ENCODE peak calls at places on chromosomes 12 and 14, in seven cellular contexts. One of them, this sample, is unnamed.

GRCh38 chr14:80211143-80212024 is at the start of gene DIO2:
- DNase-seq in HFFc6: peak; percentile 67
- DNase-seq in aorta: peak; percentile 65
- DNase-seq in stomach: no peak
- DNase-seq in RWPE1: peak; percentile 5
- DNase-seq in astrocyte of the spinal cord: no peak
- DNase-seq in epithelial cell of esophagus: peak; percentile 18
- DNase-seq in this sample: no peak

GRCh38 chr12:1706284-1707016 is 15.6 kb downstream of the ADIPOR2 start:
- DNase-seq in stomach: no peak
- DNase-seq in astrocyte of the spinal cord: no peak
- DNase-seq in aorta: no peak
- DNase-seq in HFFc6: no peak
- DNase-seq in epithelial cell of esophagus: no peak
- DNase-seq in RWPE1: no peak
- DNase-seq in this sample: no peak

GRCh38 chr14:64510825-64511679 is 6.5 kb downstream of the ZBTB1 start:
- DNase-seq in aorta: peak; percentile 70
- DNase-seq in astrocyte of the spinal cord: peak; percentile 68
- DNase-seq in epithelial cell of esophagus: peak; percentile 73
- DNase-seq in RWPE1: no peak
- DNase-seq in stomach: peak; percentile 76
- DNase-seq in HFFc6: peak; percentile 60
- DNase-seq in this sample: peak; percentile 67

GRCh38 chr14:26132061-26132460 is 465.8 kb downstream of the NOVA1 start:
- DNase-seq in aorta: no peak
- DNase-seq in HFFc6: no peak
- DNase-seq in RWPE1: no peak
- DNase-seq in epithelial cell of esophagus: no peak
- DNase-seq in astrocyte of the spinal cord: peak; percentile 75
- DNase-seq in stomach: no peak
- DNase-seq in this sample: no peak

GRCh38 chr12:6947615-6948014 is 3.5 kb upstream of the PTPN6 start:
- DNase-seq in aorta: peak; percentile 39
- DNase-seq in epithelial cell of esophagus: no peak
- DNase-seq in astrocyte of the spinal cord: no peak
- DNase-seq in HFFc6: no peak
- DNase-seq in RWPE1: no peak
- DNase-seq in stomach: no peak
- DNase-seq in this sample: no peak

GRCh38 chr12:53612978-53613377 is 13.2 kb downstream of the ATF7 start:
- DNase-seq in HFFc6: no peak
- DNase-seq in epithelial cell of esophagus: no peak
- DNase-seq in RWPE1: no peak
- DNase-seq in stomach: no peak
- DNase-seq in aorta: no peak
- DNase-seq in astrocyte of the spinal cord: no peak
- DNase-seq in this sample: no peak

GRCh38 chr12:62166525-62166924 is 93.7 kb upstream of the USP15 start:
- DNase-seq in stomach: no peak
- DNase-seq in HFFc6: peak; percentile 6
- DNase-seq in astrocyte of the spinal cord: no peak
- DNase-seq in epithelial cell of esophagus: no peak
- DNase-seq in RWPE1: no peak
- DNase-seq in aorta: no peak
- DNase-seq in this sample: no peak

GRCh38 chr12:70319632-70320031 is 46.5 kb upstream of the KCNMB4 start:
- DNase-seq in stomach: no peak
- DNase-seq in astrocyte of the spinal cord: no peak
- DNase-seq in epithelial cell of esophagus: no peak
- DNase-seq in aorta: no peak
- DNase-seq in RWPE1: no peak
- DNase-seq in HFFc6: no peak
- DNase-seq in this sample: no peak

GRCh38 chr12:121240484-121241202 is 30.7 kb downstream of the P2RX4 start:
- DNase-seq in stomach: peak; percentile 58
- DNase-seq in astrocyte of the spinal cord: peak; percentile 13
- DNase-seq in aorta: peak; percentile 91
- DNase-seq in HFFc6: no peak
- DNase-seq in epithelial cell of esophagus: no peak
- DNase-seq in RWPE1: no peak
- DNase-seq in this sample: peak; percentile 3

GRCh38 chr12:9648701-9649531 is 20.6 kb upstream of the CLEC2D start:
- DNase-seq in stomach: no peak
- DNase-seq in aorta: no peak
- DNase-seq in epithelial cell of esophagus: peak; percentile 57
- DNase-seq in astrocyte of the spinal cord: peak; percentile 4
- DNase-seq in HFFc6: no peak
- DNase-seq in RWPE1: no peak
- DNase-seq in this sample: peak; percentile 19

GRCh38 chr14:103716091-103716801 is 636 bp downstream of the ZFYVE21 start:
- DNase-seq in astrocyte of the spinal cord: no peak
- DNase-seq in RWPE1: no peak
- DNase-seq in aorta: no peak
- DNase-seq in stomach: no peak
- DNase-seq in HFFc6: no peak
- DNase-seq in epithelial cell of esophagus: peak; percentile 19
- DNase-seq in this sample: no peak

GRCh38 chr14:37246427-37246829 is 48.7 kb downstream of the MIPOL1 start:
- DNase-seq in astrocyte of the spinal cord: peak; percentile 60
- DNase-seq in aorta: no peak
- DNase-seq in stomach: no peak
- DNase-seq in epithelial cell of esophagus: peak; percentile 64
- DNase-seq in RWPE1: peak; percentile 41
- DNase-seq in HFFc6: peak; percentile 44
- DNase-seq in this sample: peak; percentile 63

GRCh38 chr12:31896514-31897039 is 62.6 kb upstream of the RESF1 start:
- DNase-seq in aorta: no peak
- DNase-seq in stomach: peak; percentile 52
- DNase-seq in HFFc6: no peak
- DNase-seq in epithelial cell of esophagus: peak; percentile 38
- DNase-seq in RWPE1: no peak
- DNase-seq in astrocyte of the spinal cord: peak; percentile 64
- DNase-seq in this sample: no peak

GRCh38 chr12:24233519-24234246 is 284.2 kb upstream of the SOX5 start:
- DNase-seq in epithelial cell of esophagus: peak; percentile 5
- DNase-seq in HFFc6: no peak
- DNase-seq in stomach: peak; percentile 36
- DNase-seq in aorta: no peak
- DNase-seq in RWPE1: no peak
- DNase-seq in astrocyte of the spinal cord: no peak
- DNase-seq in this sample: no peak

GRCh38 chr12:6322969-6323339 is 12.5 kb downstream of the PLEKHG6 start:
- DNase-seq in stomach: no peak
- DNase-seq in RWPE1: no peak
- DNase-seq in aorta: no peak
- DNase-seq in astrocyte of the spinal cord: no peak
- DNase-seq in epithelial cell of esophagus: no peak
- DNase-seq in HFFc6: no peak
- DNase-seq in this sample: no peak

GRCh38 chr14:22580604-22581003 is 8.4 kb downstream of the DAD1 start:
- DNase-seq in stomach: no peak
- DNase-seq in RWPE1: no peak
- DNase-seq in astrocyte of the spinal cord: no peak
- DNase-seq in aorta: no peak
- DNase-seq in epithelial cell of esophagus: no peak
- DNase-seq in HFFc6: no peak
- DNase-seq in this sample: no peak

GRCh38 chr12:45469902-45470301 is 254.0 kb downstream of the ANO6 start:
- DNase-seq in epithelial cell of esophagus: no peak
- DNase-seq in stomach: no peak
- DNase-seq in HFFc6: no peak
- DNase-seq in RWPE1: no peak
- DNase-seq in aorta: no peak
- DNase-seq in astrocyte of the spinal cord: no peak
- DNase-seq in this sample: no peak

GRCh38 chr12:114916124-114916523 is 232.1 kb upstream of the TBX3 start:
- DNase-seq in stomach: no peak
- DNase-seq in astrocyte of the spinal cord: peak; percentile 74
- DNase-seq in RWPE1: no peak
- DNase-seq in aorta: no peak
- DNase-seq in epithelial cell of esophagus: no peak
- DNase-seq in HFFc6: peak; percentile 90
- DNase-seq in this sample: no peak

GRCh38 chr14:99579077-99579836 is 24.8 kb downstream of the CCDC85C start:
- DNase-seq in stomach: peak; percentile 92
- DNase-seq in epithelial cell of esophagus: peak; percentile 89
- DNase-seq in RWPE1: no peak
- DNase-seq in astrocyte of the spinal cord: no peak
- DNase-seq in HFFc6: no peak
- DNase-seq in aorta: no peak
- DNase-seq in this sample: no peak

GRCh38 chr12:123034022-123034541 is 53.6 kb downstream of the ARL6IP4 start:
- DNase-seq in astrocyte of the spinal cord: no peak
- DNase-seq in RWPE1: no peak
- DNase-seq in epithelial cell of esophagus: no peak
- DNase-seq in aorta: no peak
- DNase-seq in HFFc6: no peak
- DNase-seq in stomach: no peak
- DNase-seq in this sample: no peak

GRCh38 chr12:12224240-12224940 is 42.5 kb downstream of the LRP6 start:
- DNase-seq in HFFc6: no peak
- DNase-seq in stomach: no peak
- DNase-seq in epithelial cell of esophagus: no peak
- DNase-seq in aorta: no peak
- DNase-seq in RWPE1: no peak
- DNase-seq in astrocyte of the spinal cord: peak; percentile 49
- DNase-seq in this sample: no peak

GRCh38 chr12:67592228-67593011 is 56.1 kb upstream of the DYRK2 start:
- DNase-seq in stomach: no peak
- DNase-seq in astrocyte of the spinal cord: peak; percentile 67
- DNase-seq in aorta: no peak
- DNase-seq in RWPE1: peak; percentile 45
- DNase-seq in epithelial cell of esophagus: peak; percentile 55
- DNase-seq in HFFc6: peak; percentile 23
- DNase-seq in this sample: peak; percentile 52

GRCh38 chr12:112097641-112098040 is 10.9 kb downstream of the NAA25 start:
- DNase-seq in RWPE1: no peak
- DNase-seq in stomach: no peak
- DNase-seq in astrocyte of the spinal cord: peak; percentile 18
- DNase-seq in aorta: no peak
- DNase-seq in epithelial cell of esophagus: peak; percentile 51
- DNase-seq in HFFc6: no peak
- DNase-seq in this sample: no peak

GRCh38 chr12:121787063-121787774 is 6.3 kb downstream of the RHOF start:
- DNase-seq in HFFc6: no peak
- DNase-seq in stomach: peak; percentile 65
- DNase-seq in aorta: no peak
- DNase-seq in astrocyte of the spinal cord: no peak
- DNase-seq in epithelial cell of esophagus: no peak
- DNase-seq in RWPE1: no peak
- DNase-seq in this sample: no peak

GRCh38 chr14:68140111-68140741 is 320.6 kb downstream of the RAD51B start:
- DNase-seq in HFFc6: peak; percentile 99
- DNase-seq in astrocyte of the spinal cord: peak; percentile 97
- DNase-seq in stomach: peak; percentile 38
- DNase-seq in aorta: peak; percentile 46
- DNase-seq in RWPE1: peak; percentile 86
- DNase-seq in epithelial cell of esophagus: peak; percentile 98
- DNase-seq in this sample: peak; percentile 98

GRCh38 chr12:58588771-58589170 is 331.5 kb downstream of the LRIG3 start:
- DNase-seq in stomach: no peak
- DNase-seq in HFFc6: peak; percentile 47
- DNase-seq in RWPE1: peak; percentile 23
- DNase-seq in epithelial cell of esophagus: peak; percentile 82
- DNase-seq in astrocyte of the spinal cord: no peak
- DNase-seq in aorta: no peak
- DNase-seq in this sample: no peak

GRCh38 chr12:109630815-109631214 is 57.2 kb downstream of the MVK start:
- DNase-seq in epithelial cell of esophagus: no peak
- DNase-seq in stomach: no peak
- DNase-seq in RWPE1: no peak
- DNase-seq in HFFc6: no peak
- DNase-seq in astrocyte of the spinal cord: no peak
- DNase-seq in aorta: no peak
- DNase-seq in this sample: no peak

GRCh38 chr12:80745851-80746250 is 29.1 kb downstream of the MYF5 start:
- DNase-seq in epithelial cell of esophagus: no peak
- DNase-seq in aorta: no peak
- DNase-seq in stomach: no peak
- DNase-seq in HFFc6: no peak
- DNase-seq in RWPE1: no peak
- DNase-seq in astrocyte of the spinal cord: no peak
- DNase-seq in this sample: no peak

GRCh38 chr12:4991373-4991772 is 52.3 kb upstream of the KCNA5 start:
- DNase-seq in RWPE1: no peak
- DNase-seq in stomach: no peak
- DNase-seq in aorta: no peak
- DNase-seq in HFFc6: no peak
- DNase-seq in epithelial cell of esophagus: no peak
- DNase-seq in astrocyte of the spinal cord: no peak
- DNase-seq in this sample: no peak

GRCh38 chr14:67436006-67436866 is 24.3 kb upstream of the PLEK2 start:
- DNase-seq in RWPE1: no peak
- DNase-seq in stomach: no peak
- DNase-seq in HFFc6: no peak
- DNase-seq in aorta: no peak
- DNase-seq in astrocyte of the spinal cord: no peak
- DNase-seq in epithelial cell of esophagus: no peak
- DNase-seq in this sample: no peak

GRCh38 chr12:43349863-43350262 is 202.1 kb downstream of the ADAMTS20 start:
- DNase-seq in stomach: no peak
- DNase-seq in RWPE1: no peak
- DNase-seq in epithelial cell of esophagus: peak; percentile 20
- DNase-seq in HFFc6: no peak
- DNase-seq in astrocyte of the spinal cord: peak; percentile 32
- DNase-seq in aorta: no peak
- DNase-seq in this sample: no peak

This sample was measured in kidney glomerular epithelial cell.